ENCODE peak calls at places on chromosomes 1 and 21, in seven cellular contexts. W is naive thymus-derived CD4-positive, alpha-beta T cell; H is foreskin fibroblast; S is pancreas; E is heart right ventricle; D is brain microvascular endothelial cell; P is CD8-positive, alpha-beta T cell. K is an unnamed sample.

GRCh38 chr1:2534775-2535387 is 4.8 kb upstream of the HES5 start:
- DNase-seq in W (no peak), H (peak; percentile 86), S (no peak), E (no peak), D (no peak), P (no peak), K (no peak)

GRCh38 chr1:41726899-41727748 is 191.6 kb downstream of the HIVEP3 start:
- DNase-seq in W (no peak), H (no peak), S (no peak), E (peak; percentile 71), D (no peak), P (no peak), K (no peak)

GRCh38 chr1:51276286-51276685 is 40.2 kb downstream of the RNF11 start:
- DNase-seq in W (no peak), H (no peak), S (no peak), E (no peak), D (no peak), P (no peak), K (no peak)

GRCh38 chr1:12469493-12469892 is 148.5 kb downstream of the DHRS3 start:
- DNase-seq in W (no peak), H (no peak), S (no peak), E (no peak), D (no peak), P (no peak), K (no peak)

GRCh38 chr21:41932191-41932575 is 21.6 kb downstream of the C2CD2 start:
- DNase-seq in W (no peak), H (peak; percentile 59), S (no peak), E (no peak), D (peak; percentile 63), P (no peak), K (no peak)

GRCh38 chr1:111227875-111228747 is 598 bp downstream of the CHI3L2 start:
- DNase-seq in W (no peak), H (peak; percentile 93), S (no peak), E (peak; percentile 49), D (peak; percentile 84), P (no peak), K (no peak)

GRCh38 chr1:70675737-70676156 is 264.7 kb downstream of the CTH start:
- DNase-seq in W (no peak), H (no peak), S (no peak), E (no peak), D (no peak), P (no peak), K (no peak)

GRCh38 chr1:152886758-152887409 is 8.8 kb downstream of the SMCP start:
- DNase-seq in W (no peak), H (no peak), S (no peak), E (no peak), D (no peak), P (no peak), K (no peak)

GRCh38 chr1:14742181-14742980 is 143.9 kb downstream of the KAZN start:
- DNase-seq in W (no peak), H (peak; percentile 92), S (no peak), E (no peak), D (peak; percentile 91), P (no peak), K (no peak)

GRCh38 chr21:45469273-45470086 is 64.5 kb downstream of the COL18A1 start:
- DNase-seq in W (no peak), H (no peak), S (peak; percentile 35), E (no peak), D (no peak), P (no peak), K (no peak)

GRCh38 chr1:164648211-164649080 is 89.5 kb downstream of the PBX1 start:
- DNase-seq in W (no peak), H (no peak), S (no peak), E (no peak), D (no peak), P (no peak), K (no peak)

GRCh38 chr1:10693497-10694273 is 102.8 kb downstream of the CASZ1 start:
- DNase-seq in W (peak; percentile 70), H (peak; percentile 49), S (no peak), E (no peak), D (no peak), P (peak; percentile 45), K (peak; percentile 35)

GRCh38 chr1:197319631-197320030 is 51.6 kb downstream of the CRB1 start:
- DNase-seq in W (no peak), H (no peak), S (no peak), E (no peak), D (no peak), P (no peak), K (no peak)

GRCh38 chr1:54080598-54081049 is 27.2 kb downstream of the TCEANC2 start:
- DNase-seq in W (no peak), H (no peak), S (no peak), E (no peak), D (no peak), P (no peak), K (no peak)

DNA sequence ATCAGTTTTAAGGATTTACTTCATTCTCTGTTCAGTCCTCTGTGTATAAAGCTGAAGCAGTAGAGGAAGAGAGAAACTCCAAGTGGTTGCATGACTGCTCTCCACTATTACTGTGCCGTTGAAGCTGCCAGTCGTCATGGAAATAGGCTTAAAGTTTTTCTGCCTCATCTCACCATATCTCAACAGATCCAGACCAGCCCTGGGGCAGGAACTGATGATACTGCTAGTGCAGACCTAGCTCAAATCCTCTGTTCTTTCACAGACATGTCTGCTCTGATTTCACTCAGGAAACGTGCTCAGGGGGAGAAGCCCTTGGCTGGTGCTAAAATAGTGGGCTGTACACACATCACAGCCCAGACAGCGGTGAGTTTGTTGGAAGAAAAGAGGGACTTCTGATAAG is 22.3 kb upstream of the STRIP1 start:
- DNase-seq in W (no peak), H (no peak), S (no peak), E (no peak), D (no peak), P (no peak), K (no peak)
- H3K4me3 ChIP-seq in W (no peak overlapping the region), H (no peak overlapping the region), S (no peak overlapping the region), E (no peak overlapping the region), D (no peak overlapping the region), P (no peak overlapping the region), K (no peak overlapping the region)

GRCh38 chr1:40305451-40305850 is 11.6 kb downstream of the COL9A2 start:
- DNase-seq in W (no peak), H (peak; percentile 24), S (no peak), E (no peak), D (no peak), P (no peak), K (no peak)
- H3K4me3 ChIP-seq in W (no peak overlapping the region), H (no peak overlapping the region), S (no peak overlapping the region), E (no peak overlapping the region), D (no peak overlapping the region), P (no peak overlapping the region), K (no peak overlapping the region)

DNA sequence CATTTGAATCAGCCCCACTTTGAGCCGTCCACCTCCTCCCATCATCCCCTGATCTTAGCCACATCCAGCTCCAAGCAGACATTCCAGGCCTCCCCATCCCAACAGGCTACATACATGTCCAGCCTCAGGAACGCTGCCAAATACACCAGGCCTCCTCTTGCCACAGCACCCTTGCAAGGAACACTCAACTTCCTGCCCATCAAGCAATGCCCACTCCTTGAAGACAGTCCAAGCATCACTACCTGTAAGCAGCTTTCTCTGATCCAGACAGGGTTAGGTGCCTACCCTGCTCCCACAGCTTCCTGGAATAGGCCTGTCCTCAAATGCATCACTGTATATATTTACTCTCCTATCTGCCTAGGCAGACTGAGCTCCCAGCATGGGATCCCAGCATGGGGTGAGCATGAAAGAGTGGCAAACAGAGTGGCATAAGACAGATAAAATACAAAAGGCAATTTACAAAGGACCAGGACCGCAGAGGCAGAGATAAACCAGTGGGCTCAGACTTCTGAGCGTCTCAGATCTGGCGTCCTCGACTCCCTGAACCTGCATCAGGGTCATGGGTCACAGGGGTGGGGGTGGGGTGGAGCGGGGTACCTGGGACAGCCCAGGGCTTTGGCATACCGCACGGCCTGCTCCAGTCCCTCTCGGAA is 816 bp downstream of the HYI start:
- DNase-seq in W (no peak), H (peak; percentile 79), S (no peak), E (no peak), D (no peak), P (no peak), K (no peak)
- H3K4me3 ChIP-seq in W (peak overlapping the region; percentile 27), H (peak overlapping the region; percentile 64), S (peak overlapping the region; percentile 64), E (peak overlapping the region; percentile 50), D (peak overlapping the region; percentile 56), P (peak overlapping the region; percentile 38), K (peak overlapping the region; percentile 37)

GRCh38 chr1:32759997-32760623 is 57.0 kb downstream of the YARS1 start:
- DNase-seq in W (no peak), H (no peak), S (peak; percentile 99), E (no peak), D (no peak), P (no peak), K (no peak)

GRCh38 chr1:32758177-32758794 is 55.7 kb upstream of the SYNC start:
- DNase-seq in W (no peak), H (no peak), S (no peak), E (no peak), D (no peak), P (no peak), K (no peak)

GRCh38 chr1:32757213-32757895 is 54.8 kb upstream of the SYNC start:
- DNase-seq in W (no peak), H (no peak), S (no peak), E (no peak), D (no peak), P (no peak), K (no peak)

GRCh38 chr1:32759521-32759980 is 57.0 kb upstream of the SYNC start:
- DNase-seq in W (no peak), H (no peak), S (peak; percentile 81), E (no peak), D (no peak), P (no peak), K (no peak)

GRCh38 chr1:32758795-32759430 is 56.3 kb upstream of the SYNC start:
- DNase-seq in W (no peak), H (no peak), S (no peak), E (no peak), D (no peak), P (no peak), K (no peak)
- H3K4me3 ChIP-seq in W (no peak overlapping the region), H (no peak overlapping the region), S (peak overlapping the region; percentile 23), E (no peak overlapping the region), D (no peak overlapping the region), P (no peak overlapping the region), K (no peak overlapping the region)

DNA sequence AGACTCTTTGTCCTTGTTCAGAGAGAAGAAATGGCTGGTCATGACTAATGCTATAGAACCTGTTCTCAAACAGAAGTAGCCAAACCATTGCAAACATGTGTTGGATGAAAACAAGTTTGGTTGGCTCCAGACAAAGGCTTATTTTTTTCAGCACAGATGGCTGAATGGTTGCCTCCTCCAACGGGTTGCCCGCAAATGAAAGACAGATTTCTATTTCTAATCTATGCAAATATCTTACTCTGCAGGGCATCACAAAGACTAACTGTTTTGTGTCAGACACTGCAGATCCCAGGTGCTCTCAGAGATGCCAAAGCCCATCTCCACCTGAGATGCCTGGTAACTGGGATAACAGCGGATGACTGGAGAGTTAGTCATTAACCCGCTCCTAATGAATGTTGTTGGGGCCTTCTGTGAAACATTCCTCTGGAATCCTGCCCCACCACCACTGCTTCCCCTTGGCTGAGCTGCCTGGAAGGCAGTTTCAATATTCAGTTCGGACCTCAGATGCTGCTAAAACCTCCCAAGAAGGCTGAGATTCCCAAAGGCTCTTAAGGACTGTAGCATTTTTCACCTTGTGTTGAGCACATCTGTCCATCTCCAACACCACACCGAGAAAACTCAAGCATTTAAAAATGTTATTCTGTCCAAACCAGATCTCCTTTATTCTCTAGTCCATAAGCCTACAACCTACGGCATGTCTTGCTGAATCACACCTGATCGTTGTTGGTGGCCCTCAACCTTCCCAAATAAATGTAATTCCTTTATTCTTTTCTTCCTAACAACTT is 104.4 kb downstream of the PTPN14 start:
- DNase-seq in W (no peak), H (peak; percentile 94), S (no peak), E (no peak), D (peak; percentile 89), P (no peak), K (no peak)
- H3K4me3 ChIP-seq in W (no peak overlapping the region), H (peak overlapping the region; percentile 3), S (no peak overlapping the region), E (no peak overlapping the region), D (peak overlapping the region; percentile 13), P (no peak overlapping the region), K (no peak overlapping the region)

GRCh38 chr1:37575692-37576091 is 19.0 kb downstream of the DNALI1 start:
- DNase-seq in W (no peak), H (peak; percentile 59), S (no peak), E (no peak), D (no peak), P (no peak), K (no peak)
- H3K4me3 ChIP-seq in W (no peak overlapping the region), H (no peak overlapping the region), S (no peak overlapping the region), E (no peak overlapping the region), D (no peak overlapping the region), P (no peak overlapping the region), K (no peak overlapping the region)

K was measured in effector memory CD4-positive, alpha-beta T cell.